ENCODE peak calls at places on chromosomes 16 and 17, in nine cellular contexts. K is H54, G is right lobe of liver, M is IMR-90, R is A549, W is tibial nerve, E is body of pancreas, Z is uterus, B is GM12892. A is an unnamed sample.

GRCh38 chr17:49086649-49087048 is 45.9 kb upstream of the B4GALNT2 start:
- DNase-seq in G (no peak), Z (no peak), E (no peak), K (no peak), W (no peak), B (no peak), R (no peak), M (no peak), A (no peak)

GRCh38 chr17:78976907-78977680 is 2.6 kb downstream of the LGALS3BP start:
- DNase-seq in Z (no peak), G (no peak), W (no peak), M (no peak), E (no peak), R (no peak), K (no peak), B (no peak), A (no peak)

GRCh38 chr17:19977360-19978205 is at the start of gene AKAP10:
- DNase-seq in E (peak; percentile 94), B (peak; percentile 85), K (peak; percentile 97), G (peak; percentile 95), W (peak; percentile 94), R (peak; percentile 89), M (peak; percentile 73), Z (peak; percentile 91), A (peak; percentile 93)

GRCh38 chr17:42305543-42306384 is 17.5 kb downstream of the STAT5A start:
- DNase-seq in B (no peak), K (no peak), M (no peak), W (no peak), R (no peak), G (no peak), E (no peak), Z (no peak), A (no peak)

GRCh38 chr17:70040336-70040735 is 34.7 kb upstream of the KCNJ16 start:
- DNase-seq in E (no peak), B (no peak), W (no peak), M (peak; percentile 33), Z (no peak), R (no peak), G (no peak), K (no peak), A (no peak)

GRCh38 chr16:8776193-8776592 is 21.2 kb downstream of the TMEM186 start:
- DNase-seq in W (no peak), M (no peak), G (no peak), Z (no peak), K (no peak), B (no peak), E (no peak), R (no peak), A (no peak)

GRCh38 chr17:83181991-83182619 is 102.7 kb downstream of the METRNL start:
- DNase-seq in B (no peak), M (no peak), K (no peak), Z (peak; percentile 11), E (no peak), W (peak; percentile 3), G (peak; percentile 16), R (no peak), A (no peak)

GRCh38 chr17:47621293-47622178 is 28.2 kb upstream of the KPNB1 start:
- DNase-seq in G (no peak), B (no peak), W (no peak), R (peak; percentile 91), E (no peak), M (peak; percentile 91), Z (peak; percentile 36), K (peak; percentile 87), A (no peak)

GRCh38 chr16:65618335-65618734 is 496.5 kb upstream of the CDH11 start:
- DNase-seq in E (no peak), M (no peak), Z (no peak), G (no peak), R (no peak), W (no peak), K (no peak), B (no peak), A (no peak)

GRCh38 chr16:11629071-11630030 is 38.9 kb upstream of the SNN start:
- DNase-seq in G (no peak), W (no peak), K (no peak), R (no peak), B (no peak), M (peak; percentile 41), Z (no peak), E (peak; percentile 67), A (no peak)

GRCh38 chr16:86335266-86336172 is 174.8 kb upstream of the FOXF1 start:
- DNase-seq in G (no peak), M (no peak), Z (no peak), W (no peak), B (no peak), E (no peak), R (no peak), K (no peak), A (no peak)

GRCh38 chr16:28157768-28158535 is 53.8 kb downstream of the XPO6 start:
- DNase-seq in Z (no peak), E (no peak), W (peak; percentile 49), R (no peak), B (no peak), M (peak; percentile 59), G (no peak), K (no peak), A (no peak)

DNA sequence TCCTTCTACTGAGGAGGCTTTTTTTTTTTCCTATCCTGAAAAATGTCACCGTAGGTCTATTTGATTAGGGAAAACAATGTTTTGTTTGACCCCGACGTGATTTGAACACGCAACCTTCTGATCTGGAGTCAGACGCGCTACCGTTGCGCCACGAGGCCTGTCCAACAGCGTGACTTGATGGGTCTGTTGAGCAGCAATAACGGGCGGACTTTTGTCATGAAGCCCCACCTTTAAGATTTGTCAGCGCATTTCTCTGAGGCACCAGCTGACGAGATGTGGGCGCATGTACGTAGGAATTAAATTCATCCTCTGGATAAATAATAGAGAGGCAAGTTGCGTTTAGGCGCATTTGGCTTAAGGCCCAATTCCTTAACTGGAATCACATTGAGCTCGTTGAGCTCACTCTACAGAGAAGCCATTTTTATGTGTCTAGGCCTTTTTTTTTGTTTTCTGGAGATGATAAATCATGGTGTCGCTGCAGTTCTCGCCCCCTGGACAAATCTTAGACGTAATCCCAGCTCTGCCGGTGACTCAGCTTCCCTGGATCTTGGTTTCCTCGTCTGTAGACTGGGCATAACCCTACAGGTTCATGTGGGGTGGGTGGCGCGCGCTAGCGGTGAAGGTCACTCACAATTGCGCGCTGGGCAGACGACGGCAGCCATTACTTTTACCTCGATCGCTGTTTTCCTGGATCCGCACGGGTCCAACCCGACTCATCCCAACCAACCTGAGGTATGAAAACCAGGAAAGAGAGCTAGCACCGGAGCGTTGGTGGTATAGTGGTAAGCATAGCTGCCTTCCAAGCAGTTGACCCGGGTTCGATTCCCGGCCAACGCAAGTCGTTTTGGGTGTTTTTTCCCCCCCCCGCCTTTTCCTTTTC is 10.6 kb upstream of the AURKB start:
- DNase-seq in M (peak; percentile 95), B (no peak), R (peak; percentile 91), W (peak; percentile 99), Z (peak; percentile 95), K (peak; percentile 48), G (peak; percentile 82), E (peak; percentile 95), A (peak; percentile 94)
- TF ChIP-seq POLR2A in M (no peak), B (no peak), R (peak; percentile 33), W (no peak), Z (peak; percentile 14), K (no peak), G (peak; percentile 5), E (no peak), A (peak; percentile 48)

GRCh38 chr17:64599187-64599676 is 62.9 kb downstream of the SMURF2 start:
- DNase-seq in Z (no peak), E (no peak), B (no peak), R (no peak), G (no peak), W (peak; percentile 17), M (no peak), K (no peak), A (peak; percentile 27)
- TF ChIP-seq POLR2A in Z (no peak), E (no peak), B (peak; percentile 52), R (no peak), G (no peak), W (no peak), M (no peak), K (no peak), A (peak; percentile 59)

DNA sequence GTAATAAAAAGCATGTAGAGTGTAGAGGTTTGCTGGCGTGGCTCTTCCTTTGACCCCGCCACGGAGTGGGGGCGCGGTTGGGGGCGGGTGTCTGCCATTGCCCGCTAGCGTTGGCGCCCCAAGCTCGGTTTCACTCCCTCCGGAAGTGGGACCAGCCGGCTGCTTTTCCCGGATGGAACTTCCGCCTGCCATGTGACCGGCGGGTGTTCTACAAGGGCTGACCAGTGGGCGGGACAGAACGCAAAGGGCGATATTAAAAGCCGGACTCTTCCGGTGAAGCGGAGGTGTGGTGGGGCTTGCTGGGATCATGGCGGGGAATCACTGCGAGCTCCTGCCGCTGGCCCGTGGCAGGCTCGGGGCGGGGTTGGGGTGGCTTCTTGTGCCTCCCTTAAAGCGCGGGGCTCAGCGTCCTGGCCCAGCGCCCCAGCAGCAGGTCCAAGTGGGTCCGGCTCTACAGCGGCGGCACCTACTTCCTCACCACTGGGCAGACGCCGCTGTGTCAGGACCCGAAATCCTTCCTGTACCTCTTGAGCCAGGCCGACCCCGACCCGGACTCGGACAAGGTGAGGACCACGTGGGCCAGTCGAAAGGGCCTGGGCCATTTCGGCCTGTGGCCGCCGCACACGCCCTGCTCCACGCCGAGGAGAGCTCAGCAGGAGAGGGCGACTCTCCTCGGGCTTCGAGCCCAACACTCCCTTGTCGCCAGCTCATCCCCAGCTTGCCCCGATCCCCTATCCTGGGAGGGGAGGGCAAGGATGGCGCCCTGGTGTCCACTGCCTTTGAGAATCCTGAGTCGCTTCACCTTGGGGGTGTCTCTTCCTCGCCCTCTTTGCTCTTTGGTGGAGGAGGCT is 65.6 kb downstream of the PDPK1 start:
- DNase-seq in G (peak; percentile 94), B (peak; percentile 99), W (peak; percentile 94), K (peak; percentile 99), M (peak; percentile 95), Z (peak; percentile 93), R (peak; percentile 99), E (peak; percentile 96), A (peak; percentile 95)
- TF ChIP-seq POLR2A in G (peak; percentile 96), B (peak; percentile 97), W (peak; percentile 80), K (peak; percentile 85), M (peak; percentile 97), Z (peak; percentile 84), R (peak; percentile 94), E (peak; percentile 83), A (peak; percentile 78)

GRCh38 chr16:1160773-1161348 is 8.0 kb downstream of the CACNA1H start:
- DNase-seq in Z (no peak), E (no peak), K (no peak), M (no peak), B (no peak), G (no peak), R (no peak), W (no peak), A (no peak)

GRCh38 chr16:1158456-1159324 is 5.8 kb downstream of the CACNA1H start:
- DNase-seq in Z (peak; percentile 87), W (no peak), G (no peak), R (no peak), E (peak; percentile 65), M (peak; percentile 47), B (no peak), K (no peak), A (no peak)

GRCh38 chr16:1157639-1158455 is 4.9 kb downstream of the CACNA1H start:
- DNase-seq in G (no peak), R (no peak), E (no peak), K (no peak), M (no peak), W (no peak), B (no peak), Z (no peak), A (no peak)

GRCh38 chr16:1159973-1160772 is 7.3 kb downstream of the CACNA1H start:
- DNase-seq in M (no peak), B (no peak), W (no peak), E (peak; percentile 82), R (no peak), G (peak; percentile 76), K (no peak), Z (peak; percentile 88), A (no peak)

GRCh38 chr16:1159325-1159972 is 6.5 kb downstream of the CACNA1H start:
- DNase-seq in G (no peak), M (no peak), W (no peak), E (no peak), R (no peak), K (no peak), B (no peak), Z (no peak), A (no peak)
- TF ChIP-seq POLR2A in G (no peak), M (no peak), W (no peak), E (no peak), R (no peak), K (no peak), B (no peak), Z (no peak), A (no peak)

A was measured in erythroblast.